ENCODE peak calls at places on chromosomes 11 and 22, in six cellular contexts. One of them, this sample, is unnamed.

GRCh38 chr22:25741692-25742626 is at the start of gene MYO18B:
- DNase-seq in cardiac fibroblast: no peak
- DNase-seq in colonic mucosa: no peak
- DNase-seq in cardiac muscle cell: peak; percentile 24
- DNase-seq in hepatocyte: no peak
- DNase-seq in fibroblast of lung: peak; percentile 36
- DNase-seq in this sample: no peak

GRCh38 chr22:27597703-27598444 is 203.7 kb downstream of the MN1 start:
- DNase-seq in cardiac fibroblast: peak; percentile 45
- DNase-seq in cardiac muscle cell: peak; percentile 21
- DNase-seq in colonic mucosa: no peak
- DNase-seq in fibroblast of lung: no peak
- DNase-seq in hepatocyte: no peak
- DNase-seq in this sample: no peak

GRCh38 chr22:26770624-26771023 is 113.2 kb downstream of the MIAT start:
- DNase-seq in cardiac muscle cell: peak; percentile 90
- DNase-seq in colonic mucosa: no peak
- DNase-seq in cardiac fibroblast: peak; percentile 69
- DNase-seq in hepatocyte: no peak
- DNase-seq in fibroblast of lung: peak; percentile 67
- DNase-seq in this sample: peak; percentile 86

GRCh38 chr11:73859671-73860070 is 17.0 kb downstream of the COA4 start:
- DNase-seq in fibroblast of lung: peak; percentile 14
- DNase-seq in cardiac fibroblast: no peak
- DNase-seq in cardiac muscle cell: no peak
- DNase-seq in colonic mucosa: no peak
- DNase-seq in hepatocyte: no peak
- DNase-seq in this sample: no peak

GRCh38 chr22:40070701-40071100 is 75.9 kb downstream of the FAM83F start:
- DNase-seq in colonic mucosa: no peak
- DNase-seq in hepatocyte: no peak
- DNase-seq in cardiac fibroblast: no peak
- DNase-seq in fibroblast of lung: peak; percentile 58
- DNase-seq in cardiac muscle cell: peak; percentile 3
- DNase-seq in this sample: peak; percentile 54

GRCh38 chr11:73375830-73376167 is 400 bp upstream of the RELT start:
- DNase-seq in fibroblast of lung: no peak
- DNase-seq in colonic mucosa: no peak
- DNase-seq in hepatocyte: no peak
- DNase-seq in cardiac muscle cell: no peak
- DNase-seq in cardiac fibroblast: no peak
- DNase-seq in this sample: no peak

GRCh38 chr11:20990447-20990846 is 321.1 kb downstream of the NELL1 start:
- DNase-seq in hepatocyte: no peak
- DNase-seq in colonic mucosa: no peak
- DNase-seq in cardiac muscle cell: no peak
- DNase-seq in fibroblast of lung: no peak
- DNase-seq in cardiac fibroblast: no peak
- DNase-seq in this sample: no peak

GRCh38 chr22:40238425-40239344 is 61.0 kb downstream of the TNRC6B start:
- DNase-seq in colonic mucosa: no peak
- DNase-seq in cardiac fibroblast: peak; percentile 90
- DNase-seq in hepatocyte: no peak
- DNase-seq in cardiac muscle cell: peak; percentile 84
- DNase-seq in fibroblast of lung: peak; percentile 85
- DNase-seq in this sample: peak; percentile 72

GRCh38 chr22:20111045-20111688 is 4.7 kb upstream of the RANBP1 start:
- DNase-seq in hepatocyte: peak; percentile 38
- DNase-seq in cardiac muscle cell: peak; percentile 21
- DNase-seq in cardiac fibroblast: peak; percentile 42
- DNase-seq in colonic mucosa: no peak
- DNase-seq in fibroblast of lung: no peak
- DNase-seq in this sample: peak; percentile 22

GRCh38 chr11:19602906-19603305 is 109.7 kb upstream of the NAV2 start:
- DNase-seq in cardiac muscle cell: no peak
- DNase-seq in colonic mucosa: no peak
- DNase-seq in cardiac fibroblast: no peak
- DNase-seq in fibroblast of lung: no peak
- DNase-seq in hepatocyte: no peak
- DNase-seq in this sample: no peak

GRCh38 chr11:96332236-96332761 is 10.7 kb downstream of the MAML2 start:
- DNase-seq in fibroblast of lung: no peak
- DNase-seq in cardiac fibroblast: peak; percentile 41
- DNase-seq in cardiac muscle cell: no peak
- DNase-seq in colonic mucosa: no peak
- DNase-seq in hepatocyte: no peak
- DNase-seq in this sample: no peak

GRCh38 chr11:92061648-92062047 is 163.0 kb upstream of the FAT3 start:
- DNase-seq in fibroblast of lung: no peak
- DNase-seq in colonic mucosa: no peak
- DNase-seq in hepatocyte: no peak
- DNase-seq in cardiac fibroblast: no peak
- DNase-seq in cardiac muscle cell: no peak
- DNase-seq in this sample: no peak

GRCh38 chr11:33065445-33066178 is 26.2 kb downstream of the TCP11L1 start:
- DNase-seq in hepatocyte: peak; percentile 85
- DNase-seq in fibroblast of lung: peak; percentile 50
- DNase-seq in colonic mucosa: peak; percentile 74
- DNase-seq in cardiac fibroblast: peak; percentile 68
- DNase-seq in cardiac muscle cell: peak; percentile 78
- DNase-seq in this sample: peak; percentile 57

GRCh38 chr11:84800755-84801346 is 826.3 kb downstream of the DLG2 start:
- DNase-seq in cardiac muscle cell: peak; percentile 9
- DNase-seq in cardiac fibroblast: peak; percentile 71
- DNase-seq in hepatocyte: peak; percentile 56
- DNase-seq in colonic mucosa: no peak
- DNase-seq in fibroblast of lung: peak; percentile 51
- DNase-seq in this sample: peak; percentile 66

GRCh38 chr11:68215087-68215445 is 2.0 kb upstream of the KMT5B start:
- DNase-seq in fibroblast of lung: no peak
- DNase-seq in cardiac muscle cell: no peak
- DNase-seq in colonic mucosa: no peak
- DNase-seq in hepatocyte: no peak
- DNase-seq in cardiac fibroblast: no peak
- DNase-seq in this sample: no peak

GRCh38 chr11:85752890-85753581 is 57.9 kb downstream of the SYTL2 start:
- DNase-seq in cardiac muscle cell: no peak
- DNase-seq in hepatocyte: no peak
- DNase-seq in fibroblast of lung: no peak
- DNase-seq in colonic mucosa: peak; percentile 45
- DNase-seq in cardiac fibroblast: no peak
- DNase-seq in this sample: no peak

GRCh38 chr11:102010776-102011500 is 36.3 kb upstream of the CFAP300 start:
- DNase-seq in fibroblast of lung: peak; percentile 92
- DNase-seq in hepatocyte: peak; percentile 89
- DNase-seq in cardiac muscle cell: peak; percentile 83
- DNase-seq in colonic mucosa: peak; percentile 76
- DNase-seq in cardiac fibroblast: peak; percentile 94
- DNase-seq in this sample: peak; percentile 91

GRCh38 chr11:111329306-111330204 is 31.2 kb downstream of the POU2AF3 start:
- DNase-seq in cardiac muscle cell: no peak
- DNase-seq in hepatocyte: no peak
- DNase-seq in colonic mucosa: no peak
- DNase-seq in fibroblast of lung: no peak
- DNase-seq in cardiac fibroblast: no peak
- DNase-seq in this sample: no peak

GRCh38 chr11:44860346-44860745 is 90.3 kb downstream of the TP53I11 start:
- DNase-seq in cardiac fibroblast: no peak
- DNase-seq in cardiac muscle cell: no peak
- DNase-seq in hepatocyte: no peak
- DNase-seq in colonic mucosa: no peak
- DNase-seq in fibroblast of lung: no peak
- DNase-seq in this sample: no peak

GRCh38 chr22:45218974-45219373 is 21.7 kb downstream of the KIAA0930 start:
- DNase-seq in colonic mucosa: no peak
- DNase-seq in cardiac muscle cell: no peak
- DNase-seq in cardiac fibroblast: no peak
- DNase-seq in fibroblast of lung: peak; percentile 21
- DNase-seq in hepatocyte: no peak
- DNase-seq in this sample: peak; percentile 38

GRCh38 chr11:10443152-10443551 is 11.9 kb upstream of the AMPD3 start:
- DNase-seq in cardiac fibroblast: no peak
- DNase-seq in colonic mucosa: no peak
- DNase-seq in cardiac muscle cell: no peak
- DNase-seq in fibroblast of lung: no peak
- DNase-seq in hepatocyte: no peak
- DNase-seq in this sample: no peak

GRCh38 chr11:94650756-94651155 is 83.6 kb downstream of the PIWIL4 start:
- DNase-seq in colonic mucosa: peak; percentile 24
- DNase-seq in cardiac muscle cell: peak; percentile 89
- DNase-seq in cardiac fibroblast: peak; percentile 73
- DNase-seq in hepatocyte: peak; percentile 45
- DNase-seq in fibroblast of lung: no peak
- DNase-seq in this sample: peak; percentile 96

GRCh38 chr11:29321293-29322132 is 695.3 kb downstream of the KCNA4 start:
- DNase-seq in fibroblast of lung: peak; percentile 93
- DNase-seq in cardiac muscle cell: no peak
- DNase-seq in hepatocyte: peak; percentile 55
- DNase-seq in colonic mucosa: no peak
- DNase-seq in cardiac fibroblast: peak; percentile 68
- DNase-seq in this sample: no peak

GRCh38 chr11:76159983-76160661 is 46.2 kb downstream of the WNT11 start:
- DNase-seq in cardiac muscle cell: no peak
- DNase-seq in hepatocyte: no peak
- DNase-seq in cardiac fibroblast: no peak
- DNase-seq in colonic mucosa: no peak
- DNase-seq in fibroblast of lung: no peak
- DNase-seq in this sample: no peak

GRCh38 chr11:114209343-114209742 is 86.9 kb upstream of the NNMT start:
- DNase-seq in hepatocyte: no peak
- DNase-seq in cardiac fibroblast: no peak
- DNase-seq in fibroblast of lung: no peak
- DNase-seq in cardiac muscle cell: no peak
- DNase-seq in colonic mucosa: no peak
- DNase-seq in this sample: no peak

GRCh38 chr11:64688534-64688982 is 34.4 kb downstream of the NRXN2 start:
- DNase-seq in cardiac muscle cell: peak; percentile 91
- DNase-seq in fibroblast of lung: peak; percentile 76
- DNase-seq in hepatocyte: peak; percentile 93
- DNase-seq in colonic mucosa: peak; percentile 87
- DNase-seq in cardiac fibroblast: peak; percentile 87
- DNase-seq in this sample: peak; percentile 75
- TF ChIP-seq CTCF in cardiac muscle cell: peak; percentile 85
- TF ChIP-seq CTCF in fibroblast of lung: peak; percentile 90
- TF ChIP-seq CTCF in hepatocyte: peak; percentile 75
- TF ChIP-seq CTCF in colonic mucosa: peak; percentile 88
- TF ChIP-seq CTCF in cardiac fibroblast: peak; percentile 91
- TF ChIP-seq CTCF in this sample: peak; percentile 75

GRCh38 chr22:37197451-37198289 is 9.6 kb upstream of the C1QTNF6 start:
- DNase-seq in cardiac muscle cell: peak; percentile 66
- DNase-seq in cardiac fibroblast: peak; percentile 87
- DNase-seq in hepatocyte: peak; percentile 79
- DNase-seq in fibroblast of lung: peak; percentile 89
- DNase-seq in colonic mucosa: peak; percentile 70
- DNase-seq in this sample: peak; percentile 52

GRCh38 chr22:37201066-37201820 is 11.0 kb downstream of the SSTR3 start:
- DNase-seq in colonic mucosa: no peak
- DNase-seq in cardiac muscle cell: no peak
- DNase-seq in cardiac fibroblast: no peak
- DNase-seq in fibroblast of lung: no peak
- DNase-seq in hepatocyte: no peak
- DNase-seq in this sample: no peak

GRCh38 chr22:37199839-37200161 is 11.8 kb upstream of the C1QTNF6 start:
- DNase-seq in cardiac muscle cell: no peak
- DNase-seq in cardiac fibroblast: no peak
- DNase-seq in colonic mucosa: peak; percentile 70
- DNase-seq in hepatocyte: peak; percentile 65
- DNase-seq in fibroblast of lung: no peak
- DNase-seq in this sample: no peak

GRCh38 chr22:37198290-37199102 is 10.4 kb upstream of the C1QTNF6 start:
- DNase-seq in hepatocyte: peak; percentile 91
- DNase-seq in fibroblast of lung: peak; percentile 65
- DNase-seq in colonic mucosa: peak; percentile 95
- DNase-seq in cardiac fibroblast: peak; percentile 81
- DNase-seq in cardiac muscle cell: peak; percentile 79
- DNase-seq in this sample: peak; percentile 68

GRCh38 chr22:37199103-37199838 is 11.2 kb upstream of the C1QTNF6 start:
- DNase-seq in cardiac fibroblast: peak; percentile 98
- DNase-seq in cardiac muscle cell: peak; percentile 99
- DNase-seq in hepatocyte: peak; percentile 98
- DNase-seq in colonic mucosa: peak; percentile 99
- DNase-seq in fibroblast of lung: peak; percentile 93
- DNase-seq in this sample: peak; percentile 94
- H3K4me3 ChIP-seq in cardiac fibroblast: peak overlapping the region; percentile 65
- H3K4me3 ChIP-seq in cardiac muscle cell: peak overlapping the region; percentile 44
- H3K4me3 ChIP-seq in hepatocyte: peak overlapping the region; percentile 59
- H3K4me3 ChIP-seq in colonic mucosa: peak overlapping the region; percentile 43
- H3K4me3 ChIP-seq in fibroblast of lung: peak overlapping the region; percentile 65
- H3K4me3 ChIP-seq in this sample: peak overlapping the region; percentile 81

DNA sequence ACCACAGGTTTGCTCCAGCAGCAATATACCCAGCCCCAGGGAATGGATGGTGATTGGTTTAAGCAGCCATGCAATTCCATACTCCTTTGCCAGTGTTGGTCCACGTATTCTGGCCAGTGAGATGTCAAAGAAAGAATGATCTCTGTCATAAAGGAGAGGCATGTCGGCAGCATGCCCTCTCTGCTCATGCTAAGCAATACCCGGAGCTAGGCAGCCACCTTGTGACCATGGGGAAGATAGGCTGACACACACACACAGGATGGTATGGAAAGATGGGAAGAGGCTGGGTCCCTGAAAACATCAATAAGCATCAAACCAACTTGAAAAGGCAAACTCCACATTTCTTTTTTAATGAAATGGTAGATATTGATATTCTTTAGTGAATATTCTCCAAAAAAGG is 5.1 kb downstream of the ABCC8 start:
- DNase-seq in hepatocyte: no peak
- DNase-seq in fibroblast of lung: no peak
- DNase-seq in cardiac fibroblast: no peak
- DNase-seq in colonic mucosa: no peak
- DNase-seq in cardiac muscle cell: no peak
- DNase-seq in this sample: no peak
- TF ChIP-seq CTCF in hepatocyte: no peak
- TF ChIP-seq CTCF in fibroblast of lung: no peak
- TF ChIP-seq CTCF in cardiac fibroblast: no peak
- TF ChIP-seq CTCF in colonic mucosa: no peak
- TF ChIP-seq CTCF in cardiac muscle cell: no peak
- TF ChIP-seq CTCF in this sample: no peak

GRCh38 chr11:57424137-57424801 is 2.7 kb downstream of the SLC43A3 start:
- DNase-seq in cardiac muscle cell: no peak
- DNase-seq in fibroblast of lung: no peak
- DNase-seq in colonic mucosa: no peak
- DNase-seq in cardiac fibroblast: no peak
- DNase-seq in hepatocyte: no peak
- DNase-seq in this sample: no peak

GRCh38 chr11:57425565-57426438 is 1.1 kb downstream of the SLC43A3 start:
- DNase-seq in colonic mucosa: peak; percentile 43
- DNase-seq in cardiac fibroblast: peak; percentile 36
- DNase-seq in fibroblast of lung: peak; percentile 30
- DNase-seq in hepatocyte: peak; percentile 32
- DNase-seq in cardiac muscle cell: peak; percentile 62
- DNase-seq in this sample: peak; percentile 81

GRCh38 chr11:57426439-57426753 is 525 bp downstream of the SLC43A3 start:
- DNase-seq in hepatocyte: no peak
- DNase-seq in cardiac muscle cell: no peak
- DNase-seq in colonic mucosa: no peak
- DNase-seq in fibroblast of lung: no peak
- DNase-seq in cardiac fibroblast: no peak
- DNase-seq in this sample: no peak

GRCh38 chr11:57426754-57427691 is at the start of gene SLC43A3:
- DNase-seq in colonic mucosa: peak; percentile 76
- DNase-seq in hepatocyte: peak; percentile 61
- DNase-seq in cardiac muscle cell: peak; percentile 96
- DNase-seq in cardiac fibroblast: peak; percentile 90
- DNase-seq in fibroblast of lung: peak; percentile 92
- DNase-seq in this sample: peak; percentile 96

GRCh38 chr11:57424802-57425564 is 1.9 kb downstream of the SLC43A3 start:
- DNase-seq in hepatocyte: peak; percentile 56
- DNase-seq in cardiac muscle cell: peak; percentile 97
- DNase-seq in cardiac fibroblast: peak; percentile 95
- DNase-seq in colonic mucosa: peak; percentile 56
- DNase-seq in fibroblast of lung: peak; percentile 87
- DNase-seq in this sample: peak; percentile 85
- H3K4me3 ChIP-seq in hepatocyte: no peak overlapping the region
- H3K4me3 ChIP-seq in cardiac muscle cell: no peak overlapping the region
- H3K4me3 ChIP-seq in cardiac fibroblast: peak overlapping the region; percentile 52
- H3K4me3 ChIP-seq in colonic mucosa: peak overlapping the region; percentile 47
- H3K4me3 ChIP-seq in fibroblast of lung: no peak overlapping the region
- H3K4me3 ChIP-seq in this sample: no peak overlapping the region